ENCODE peak calls at places on chromosomes 12 and 14, in seven cellular contexts. One of them, this sample, is unnamed. For H3K9me3, the result is how much of the 10 kb centered on the place peaks cover.

GRCh38 chr14:78403278-78403815 is 233.2 kb downstream of the NRXN3 start:
- DNase-seq in endodermal cell: peak
- DNase-seq in Karpas-422: no peak
- DNase-seq in psoas muscle: no peak
- DNase-seq in HepG2: no peak
- DNase-seq in upper lobe of right lung: no peak
- DNase-seq in RWPE2: no peak
- DNase-seq in this sample: no peak

GRCh38 chr14:32703246-32703645 is 235.4 kb upstream of the NPAS3 start:
- DNase-seq in endodermal cell: no peak
- DNase-seq in Karpas-422: no peak
- DNase-seq in psoas muscle: no peak
- DNase-seq in HepG2: no peak
- DNase-seq in upper lobe of right lung: no peak
- DNase-seq in RWPE2: no peak
- DNase-seq in this sample: no peak

GRCh38 chr12:53207042-53207441 is at the start of gene ITGB7:
- DNase-seq in endodermal cell: peak
- DNase-seq in Karpas-422: peak
- DNase-seq in psoas muscle: no peak
- DNase-seq in HepG2: no peak
- DNase-seq in upper lobe of right lung: no peak
- DNase-seq in RWPE2: no peak
- DNase-seq in this sample: peak

GRCh38 chr12:119642986-119643385 is 24.9 kb upstream of the PRKAB1 start:
- DNase-seq in endodermal cell: peak
- DNase-seq in Karpas-422: peak
- DNase-seq in psoas muscle: no peak
- DNase-seq in HepG2: no peak
- DNase-seq in upper lobe of right lung: no peak
- DNase-seq in RWPE2: no peak
- DNase-seq in this sample: no peak

GRCh38 chr12:41802803-41803202 is 341.9 kb downstream of the GXYLT1 start:
- DNase-seq in endodermal cell: no peak
- DNase-seq in Karpas-422: no peak
- DNase-seq in psoas muscle: no peak
- DNase-seq in HepG2: no peak
- DNase-seq in upper lobe of right lung: no peak
- DNase-seq in RWPE2: no peak
- DNase-seq in this sample: no peak

GRCh38 chr12:51852404-51853137 is 4.1 kb upstream of the FIGNL2 start:
- DNase-seq in endodermal cell: peak
- DNase-seq in Karpas-422: no peak
- DNase-seq in psoas muscle: no peak
- DNase-seq in HepG2: no peak
- DNase-seq in upper lobe of right lung: no peak
- DNase-seq in RWPE2: no peak
- DNase-seq in this sample: no peak

GRCh38 chr14:31410048-31410654 is 10.2 kb downstream of the HEATR5A start:
- DNase-seq in endodermal cell: no peak
- DNase-seq in Karpas-422: peak
- DNase-seq in psoas muscle: no peak
- DNase-seq in HepG2: no peak
- DNase-seq in upper lobe of right lung: no peak
- DNase-seq in RWPE2: no peak
- DNase-seq in this sample: no peak

GRCh38 chr12:112190626-112191025 is 65.3 kb downstream of the TRAFD1 start:
- DNase-seq in endodermal cell: peak
- DNase-seq in Karpas-422: no peak
- DNase-seq in psoas muscle: no peak
- DNase-seq in HepG2: no peak
- DNase-seq in upper lobe of right lung: peak
- DNase-seq in RWPE2: peak
- DNase-seq in this sample: no peak

GRCh38 chr14:96299441-96299840 is 43.4 kb downstream of the BDKRB1 start:
- DNase-seq in endodermal cell: no peak
- DNase-seq in Karpas-422: no peak
- DNase-seq in psoas muscle: no peak
- DNase-seq in HepG2: no peak
- DNase-seq in upper lobe of right lung: no peak
- DNase-seq in RWPE2: no peak
- DNase-seq in this sample: no peak

GRCh38 chr14:95770777-95771176 is 56.9 kb upstream of the TCL1A start:
- DNase-seq in endodermal cell: no peak
- DNase-seq in Karpas-422: no peak
- DNase-seq in psoas muscle: no peak
- DNase-seq in HepG2: no peak
- DNase-seq in upper lobe of right lung: no peak
- DNase-seq in RWPE2: no peak
- DNase-seq in this sample: no peak

GRCh38 chr12:46187023-46187422 is 81.8 kb downstream of the SLC38A1 start:
- DNase-seq in endodermal cell: no peak
- DNase-seq in Karpas-422: no peak
- DNase-seq in psoas muscle: no peak
- DNase-seq in HepG2: no peak
- DNase-seq in upper lobe of right lung: no peak
- DNase-seq in RWPE2: no peak
- DNase-seq in this sample: no peak

DNA sequence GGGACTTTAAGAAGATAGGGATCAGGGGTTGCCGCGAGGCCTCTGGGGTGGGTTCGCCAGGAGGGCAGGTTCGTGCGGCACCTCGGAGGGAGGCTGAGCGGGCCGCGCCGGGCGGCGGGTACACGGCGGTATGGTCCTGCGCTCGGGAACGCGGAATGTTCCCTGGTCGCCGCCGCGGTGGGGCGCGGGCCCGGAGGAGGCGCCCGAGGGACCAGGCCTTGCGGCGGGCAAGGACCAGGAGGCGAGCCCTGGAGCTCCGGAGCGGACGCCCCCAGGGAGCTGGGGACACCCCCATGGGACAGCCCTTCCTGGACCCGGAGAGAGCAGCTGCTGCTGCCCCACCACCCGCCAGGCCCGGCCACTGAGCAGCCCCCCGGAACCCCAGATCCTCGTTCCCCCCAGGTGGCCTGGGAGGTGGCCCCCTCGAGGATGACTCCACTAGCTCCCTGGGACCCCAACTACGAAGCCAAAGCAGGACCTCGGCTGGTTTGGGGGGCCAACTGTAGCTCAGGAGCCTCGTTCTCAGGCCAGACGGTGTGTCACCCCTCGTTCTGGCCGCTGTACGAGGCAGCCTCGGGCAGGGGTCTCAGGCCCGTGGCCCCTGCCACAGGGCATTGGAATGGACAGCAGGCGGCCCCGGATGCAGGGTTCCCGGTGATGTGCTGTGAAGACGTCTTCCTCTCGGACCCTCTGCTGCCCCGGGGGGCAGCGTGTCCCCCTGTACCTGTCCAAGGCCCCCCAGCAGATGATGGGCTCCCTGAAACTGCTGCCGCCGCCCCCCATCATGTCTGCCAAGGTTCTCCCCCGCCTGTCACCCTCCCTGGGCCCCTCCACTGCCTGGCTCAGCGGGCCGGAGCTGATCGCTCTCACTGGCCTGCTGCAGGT is 45.6 kb upstream of the SLC8A3 start:
- DNase-seq in endodermal cell: no peak
- DNase-seq in Karpas-422: no peak
- DNase-seq in psoas muscle: no peak
- DNase-seq in HepG2: no peak
- DNase-seq in upper lobe of right lung: no peak
- DNase-seq in RWPE2: no peak
- DNase-seq in this sample: no peak
- H3K9me3 ChIP-seq in endodermal cell: under half
- H3K9me3 ChIP-seq in Karpas-422: under half
- H3K9me3 ChIP-seq in psoas muscle: under half
- H3K9me3 ChIP-seq in HepG2: under half
- H3K9me3 ChIP-seq in upper lobe of right lung: under half
- H3K9me3 ChIP-seq in RWPE2: under half
- H3K9me3 ChIP-seq in this sample: under half

DNA sequence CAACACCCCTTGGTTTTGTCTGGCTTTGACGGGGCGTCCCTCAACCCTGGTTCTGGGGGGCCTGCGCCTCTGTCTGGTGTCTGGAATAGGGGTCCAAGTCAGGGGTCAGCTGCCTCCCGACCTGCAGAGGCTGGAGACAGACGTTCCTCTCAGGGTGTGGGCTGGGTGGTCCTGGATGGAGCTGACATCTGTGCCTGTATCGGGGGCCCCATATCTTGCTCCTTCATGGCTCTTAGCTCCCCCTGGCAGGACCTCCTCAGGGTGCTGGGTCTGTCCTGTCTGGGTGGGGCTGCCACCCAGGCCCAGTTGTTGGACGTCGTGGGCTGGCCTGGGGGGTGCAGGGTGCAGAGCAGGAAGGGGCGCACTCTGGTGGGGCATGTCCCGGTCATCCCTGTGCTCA is 374.8 kb downstream of the TMEM121 start:
- DNase-seq in endodermal cell: no peak
- DNase-seq in Karpas-422: no peak
- DNase-seq in psoas muscle: no peak
- DNase-seq in HepG2: no peak
- DNase-seq in upper lobe of right lung: no peak
- DNase-seq in RWPE2: no peak
- DNase-seq in this sample: no peak
- H3K9me3 ChIP-seq in endodermal cell: under half
- H3K9me3 ChIP-seq in Karpas-422: under half
- H3K9me3 ChIP-seq in psoas muscle: under half
- H3K9me3 ChIP-seq in HepG2: under half
- H3K9me3 ChIP-seq in upper lobe of right lung: under half
- H3K9me3 ChIP-seq in RWPE2: under half
- H3K9me3 ChIP-seq in this sample: under half

GRCh38 chr12:131603106-131604033 is 107.5 kb upstream of the SFSWAP start:
- DNase-seq in endodermal cell: no peak
- DNase-seq in Karpas-422: no peak
- DNase-seq in psoas muscle: no peak
- DNase-seq in HepG2: no peak
- DNase-seq in upper lobe of right lung: no peak
- DNase-seq in RWPE2: no peak
- DNase-seq in this sample: no peak
- H3K9me3 ChIP-seq in endodermal cell: under half
- H3K9me3 ChIP-seq in Karpas-422: under half
- H3K9me3 ChIP-seq in psoas muscle: under half
- H3K9me3 ChIP-seq in HepG2: under half
- H3K9me3 ChIP-seq in upper lobe of right lung: under half
- H3K9me3 ChIP-seq in RWPE2: under half
- H3K9me3 ChIP-seq in this sample: under half

DNA sequence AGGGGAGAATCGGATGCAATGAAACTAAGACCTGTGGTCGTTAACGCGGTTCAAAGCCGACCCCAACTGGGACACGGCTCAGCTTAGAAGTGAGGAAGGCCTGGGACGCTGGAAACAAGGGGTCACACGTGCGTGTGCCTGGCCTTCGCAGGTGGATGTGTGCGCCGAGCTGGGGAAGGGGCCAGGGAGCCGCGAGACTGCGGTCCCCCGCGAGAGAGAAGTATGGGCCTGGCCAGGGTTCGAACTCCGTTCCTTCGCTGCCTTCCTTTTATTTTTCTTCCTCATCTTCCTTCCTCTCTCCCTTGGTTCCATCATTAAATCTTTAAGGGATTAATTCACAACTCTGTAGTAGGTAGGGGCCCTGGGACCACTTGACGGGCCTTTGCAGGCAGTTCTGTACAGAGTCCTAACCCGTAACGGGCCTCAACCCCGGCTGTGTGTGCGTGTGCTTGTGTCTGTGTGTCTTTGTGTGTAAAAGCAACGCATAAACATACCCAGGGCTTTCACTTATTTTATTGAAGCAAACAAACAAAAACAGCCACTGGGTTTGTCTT is 3.6 kb downstream of the TTC6 start:
- DNase-seq in endodermal cell: peak
- DNase-seq in Karpas-422: no peak
- DNase-seq in psoas muscle: no peak
- DNase-seq in HepG2: no peak
- DNase-seq in upper lobe of right lung: no peak
- DNase-seq in RWPE2: no peak
- DNase-seq in this sample: no peak
- H3K9me3 ChIP-seq in endodermal cell: under half
- H3K9me3 ChIP-seq in Karpas-422: under half
- H3K9me3 ChIP-seq in psoas muscle: under half
- H3K9me3 ChIP-seq in HepG2: under half
- H3K9me3 ChIP-seq in upper lobe of right lung: under half
- H3K9me3 ChIP-seq in RWPE2: under half
- H3K9me3 ChIP-seq in this sample: under half